ENCODE peak calls at places on chromosomes 3 and 15, in ten cellular contexts. H, B, L, Z, O, G, T, C, P and I are unnamed samples.

GRCh38 chr15:35871812-35872211 is 325.8 kb upstream of the DPH6 start:
- DNase-seq in H (no peak), B (no peak), L (no peak), Z (no peak), O (no peak), G (no peak), T (no peak), C (no peak), P (no peak), I (no peak)

GRCh38 chr3:40333852-40334251 is 24.3 kb downstream of the EIF1B start:
- DNase-seq in H (no peak), B (no peak), L (no peak), Z (no peak), O (no peak), G (no peak), T (no peak), C (no peak), P (no peak), I (no peak)

GRCh38 chr3:37520802-37521350 is 340.8 kb upstream of the CTDSPL start:
- DNase-seq in H (no peak), B (no peak), L (no peak), Z (no peak), O (no peak), G (no peak), T (no peak), C (peak; percentile 47), P (no peak), I (no peak)

GRCh38 chr15:100008258-100008657 is 275.0 kb upstream of the LYSMD4 start:
- DNase-seq in H (no peak), B (no peak), L (no peak), Z (no peak), O (peak; percentile 65), G (no peak), T (no peak), C (no peak), P (no peak), I (no peak)

GRCh38 chr15:100083572-100083971 is 258.2 kb downstream of the ADAMTS17 start:
- DNase-seq in H (no peak), B (no peak), L (no peak), Z (no peak), O (peak; percentile 28), G (no peak), T (no peak), C (no peak), P (no peak), I (peak; percentile 22)

GRCh38 chr15:61824291-61824690 is 236.0 kb downstream of the VPS13C start:
- DNase-seq in H (no peak), B (no peak), L (no peak), Z (no peak), O (no peak), G (no peak), T (no peak), C (no peak), P (no peak), I (no peak)

GRCh38 chr3:53571264-53571663 is 76.9 kb downstream of the CACNA1D start:
- DNase-seq in H (no peak), B (no peak), L (peak; percentile 58), Z (no peak), O (no peak), G (no peak), T (no peak), C (no peak), P (no peak), I (no peak)

GRCh38 chr15:95929232-95929846 is 401.2 kb upstream of the NR2F2 start:
- DNase-seq in H (no peak), B (no peak), L (no peak), Z (no peak), O (no peak), G (no peak), T (peak; percentile 48), C (peak; percentile 52), P (no peak), I (no peak)

GRCh38 chr3:34139566-34139965 is 341.1 kb downstream of the PDCD6IP start:
- DNase-seq in H (no peak), B (no peak), L (no peak), Z (no peak), O (no peak), G (no peak), T (no peak), C (no peak), P (no peak), I (no peak)

GRCh38 chr15:70741107-70741511 is 22.2 kb downstream of the UACA start:
- DNase-seq in H (peak; percentile 60), B (no peak), L (peak; percentile 81), Z (peak; percentile 82), O (no peak), G (peak; percentile 83), T (no peak), C (peak; percentile 72), P (no peak), I (peak; percentile 71)

GRCh38 chr3:96813820-96814580 is 394 bp upstream of the EPHA6 start:
- DNase-seq in H (peak; percentile 58), B (peak; percentile 57), L (peak; percentile 46), Z (peak; percentile 54), O (peak; percentile 64), G (peak; percentile 70), T (no peak), C (peak; percentile 36), P (peak; percentile 70), I (peak; percentile 22)

GRCh38 chr15:28977377-28978010 is 91.7 kb downstream of the APBA2 start:
- DNase-seq in H (no peak), B (no peak), L (no peak), Z (peak; percentile 68), O (peak; percentile 95), G (no peak), T (no peak), C (peak; percentile 98), P (no peak), I (peak; percentile 47)

GRCh38 chr3:32347286-32348125 is 44.1 kb upstream of the CMTM7 start:
- DNase-seq in H (no peak), B (no peak), L (no peak), Z (peak; percentile 42), O (no peak), G (no peak), T (no peak), C (peak; percentile 4), P (no peak), I (peak; percentile 60)

GRCh38 chr15:65862682-65863081 is 6.6 kb upstream of the RAB11A start:
- DNase-seq in H (no peak), B (peak; percentile 38), L (no peak), Z (peak; percentile 61), O (no peak), G (no peak), T (no peak), C (peak; percentile 66), P (no peak), I (no peak)

GRCh38 chr15:55403531-55403930 is 4.6 kb downstream of the CCPG1 start:
- DNase-seq in H (no peak), B (no peak), L (no peak), Z (no peak), O (no peak), G (no peak), T (no peak), C (peak; percentile 37), P (no peak), I (no peak)

GRCh38 chr15:56698268-56698667 is 35.0 kb downstream of the ZNF280D start:
- DNase-seq in H (no peak), B (no peak), L (no peak), Z (no peak), O (no peak), G (no peak), T (no peak), C (no peak), P (no peak), I (no peak)

GRCh38 chr3:37149246-37149645 is 25.1 kb downstream of the LRRFIP2 start:
- DNase-seq in H (no peak), B (no peak), L (no peak), Z (no peak), O (no peak), G (no peak), T (no peak), C (no peak), P (peak; percentile 85), I (peak; percentile 23)

GRCh38 chr3:127744875-127745274 is 72.1 kb downstream of the ABTB1 start:
- DNase-seq in H (no peak), B (no peak), L (no peak), Z (no peak), O (no peak), G (no peak), T (no peak), C (no peak), P (no peak), I (no peak)

GRCh38 chr3:5133689-5134088 is 11.6 kb downstream of the ARL8B start:
- DNase-seq in H (no peak), B (no peak), L (no peak), Z (no peak), O (no peak), G (peak; percentile 32), T (no peak), C (no peak), P (no peak), I (no peak)
- H3K4me1 ChIP-seq in H (peaks cover 31% of the 10 kb centered on the region), B (no peaks in the 10 kb centered on the region), L (no peaks in the 10 kb centered on the region), Z (peaks cover 5% of the 10 kb centered on the region), O (peaks cover 21% of the 10 kb centered on the region), G (peaks cover 10% of the 10 kb centered on the region), T (peaks cover 23% of the 10 kb centered on the region), C (peaks cover 4% of the 10 kb centered on the region), P (peaks cover 41% of the 10 kb centered on the region), I (peaks cover 60% of the 10 kb centered on the region)

DNA sequence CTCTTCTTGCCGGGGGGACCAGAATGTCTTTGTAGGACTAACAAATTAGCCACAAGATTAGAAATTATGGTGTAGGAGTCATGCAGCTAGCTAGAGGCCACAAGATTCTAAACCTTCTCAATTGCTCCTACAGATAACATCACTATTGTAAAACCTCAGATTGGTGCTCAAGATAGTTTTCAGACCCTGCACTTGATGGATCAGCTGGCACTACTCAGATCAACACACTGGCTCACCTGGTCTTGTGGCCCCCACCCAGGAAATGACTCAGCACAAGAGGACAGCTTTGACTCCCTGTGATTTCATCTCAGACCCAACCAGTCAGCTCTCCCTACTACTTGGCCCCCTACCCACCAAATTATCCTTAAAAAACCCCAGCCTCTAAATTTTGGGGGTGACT is 124.1 kb upstream of the RASGRP1 start:
- DNase-seq in H (no peak), B (no peak), L (no peak), Z (no peak), O (no peak), G (no peak), T (no peak), C (no peak), P (no peak), I (no peak)
- H3K4me1 ChIP-seq in H (no peaks in the 10 kb centered on the region), B (peaks cover 2% of the 10 kb centered on the region), L (no peaks in the 10 kb centered on the region), Z (no peaks in the 10 kb centered on the region), O (peaks cover 5% of the 10 kb centered on the region), G (no peaks in the 10 kb centered on the region), T (peaks cover 25% of the 10 kb centered on the region), C (peaks cover 3% of the 10 kb centered on the region), P (no peaks in the 10 kb centered on the region), I (peaks cover 24% of the 10 kb centered on the region)

DNA sequence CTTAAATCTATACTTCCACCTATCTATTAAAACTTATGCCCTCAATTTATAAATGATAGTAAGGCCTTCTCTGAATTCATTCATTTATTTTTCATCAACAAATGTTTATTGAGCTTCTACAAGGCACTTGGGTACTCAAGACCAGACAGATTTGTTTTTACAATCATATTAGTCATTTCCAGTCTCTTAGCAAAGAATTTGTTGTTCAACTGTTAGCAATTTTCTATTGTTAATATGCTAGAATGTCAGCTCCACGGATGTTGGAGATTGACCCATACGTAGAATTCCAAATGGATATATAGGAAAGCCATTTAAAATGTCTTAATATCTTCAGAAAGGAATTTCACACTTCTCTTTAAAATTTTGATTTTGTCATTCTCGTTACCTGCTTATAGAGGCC is 36.7 kb downstream of the ZBTB38 start:
- DNase-seq in H (no peak), B (no peak), L (no peak), Z (no peak), O (no peak), G (no peak), T (no peak), C (peak; percentile 69), P (no peak), I (no peak)
- H3K4me1 ChIP-seq in H (peaks cover 48% of the 10 kb centered on the region), B (peaks cover 8% of the 10 kb centered on the region), L (peaks cover 16% of the 10 kb centered on the region), Z (peaks cover 13% of the 10 kb centered on the region), O (peaks cover 71% of the 10 kb centered on the region), G (peaks cover 23% of the 10 kb centered on the region), T (peaks cover 46% of the 10 kb centered on the region), C (peaks cover 58% of the 10 kb centered on the region), P (peaks cover 55% of the 10 kb centered on the region), I (peaks cover 66% of the 10 kb centered on the region)

GRCh38 chr15:67090297-67091072 is 25.1 kb downstream of the SMAD3 start:
- DNase-seq in H (no peak), B (no peak), L (no peak), Z (no peak), O (no peak), G (no peak), T (no peak), C (no peak), P (no peak), I (no peak)
- H3K4me1 ChIP-seq in H (peaks cover 8% of the 10 kb centered on the region), B (peaks cover 43% of the 10 kb centered on the region), L (peaks cover 6% of the 10 kb centered on the region), Z (peaks cover 23% of the 10 kb centered on the region), O (peaks cover 86% of the 10 kb centered on the region), G (peaks cover 46% of the 10 kb centered on the region), T (peaks cover 78% of the 10 kb centered on the region), C (peaks cover 67% of the 10 kb centered on the region), P (peaks cover 64% of the 10 kb centered on the region), I (peaks cover 80% of the 10 kb centered on the region)